ENCODE peak calls at places on chromosomes 12 and 14, in ten cellular contexts. Q, N, P, E, B, Z, H, K, L and M are unnamed samples.

GRCh38 chr12:126581655-126582054 is 1516.4 kb downstream of the AACS start:
- DNase-seq in Q (no peak), N (no peak), P (no peak), E (no peak), B (no peak), Z (no peak), H (no peak), K (no peak), L (no peak), M (no peak)

GRCh38 chr12:132955933-132956725 is at the start of gene ZNF605:
- DNase-seq in Q (peak), N (peak), P (peak), E (peak), B (peak), Z (peak), H (peak), K (peak), L (peak), M (peak)

GRCh38 chr14:79911762-79912161 is 299.5 kb downstream of the DIO2 start:
- DNase-seq in Q (no peak), N (no peak), P (no peak), E (no peak), B (no peak), Z (no peak), H (no peak), K (no peak), L (no peak), M (no peak)

GRCh38 chr12:12719496-12719895 is 2.3 kb downstream of the CDKN1B start:
- DNase-seq in Q (no peak), N (no peak), P (no peak), E (no peak), B (peak), Z (peak), H (no peak), K (no peak), L (no peak), M (no peak)

GRCh38 chr12:271165-271564 is 8.5 kb upstream of the SLC6A13 start:
- DNase-seq in Q (no peak), N (no peak), P (no peak), E (no peak), B (no peak), Z (no peak), H (no peak), K (no peak), L (no peak), M (no peak)

GRCh38 chr14:100476012-100476822 is 111.0 kb downstream of the BEGAIN start:
- DNase-seq in Q (peak), N (peak), P (peak), E (no peak), B (peak), Z (no peak), H (peak), K (peak), L (peak), M (no peak)

GRCh38 chr12:76277480-76277879 is 70.7 kb downstream of the BBS10 start:
- DNase-seq in Q (peak), N (no peak), P (peak), E (no peak), B (peak), Z (no peak), H (peak), K (no peak), L (peak), M (no peak)

GRCh38 chr12:48361664-48362339 is 11.1 kb upstream of the ZNF641 start:
- DNase-seq in Q (no peak), N (no peak), P (no peak), E (no peak), B (no peak), Z (no peak), H (no peak), K (no peak), L (no peak), M (no peak)

GRCh38 chr12:94783862-94784261 is 133.5 kb upstream of the TMCC3 start:
- DNase-seq in Q (no peak), N (no peak), P (no peak), E (no peak), B (no peak), Z (no peak), H (peak), K (no peak), L (peak), M (no peak)

GRCh38 chr14:58078471-58078870 is 73.5 kb downstream of the ARMH4 start:
- DNase-seq in Q (no peak), N (no peak), P (peak), E (no peak), B (no peak), Z (no peak), H (peak), K (no peak), L (peak), M (no peak)

GRCh38 chr14:36625014-36625413 is 36.6 kb upstream of the PAX9 start:
- DNase-seq in Q (no peak), N (no peak), P (no peak), E (no peak), B (no peak), Z (no peak), H (no peak), K (no peak), L (no peak), M (no peak)
- H3K4me3 ChIP-seq in Q (no peak), N (no peak), P (no peak), E (no peak), B (no peak), Z (no peak), H (no peak), K (no peak), L (no peak), M (no peak)

GRCh38 chr12:13727707-13728147 is 253.7 kb downstream of the GRIN2B start:
- DNase-seq in Q (no peak), N (no peak), P (no peak), E (no peak), B (no peak), Z (no peak), H (no peak), K (no peak), L (no peak), M (no peak)

GRCh38 chr12:13718271-13718670 is 263.1 kb downstream of the GRIN2B start:
- DNase-seq in Q (no peak), N (no peak), P (no peak), E (no peak), B (no peak), Z (no peak), H (no peak), K (no peak), L (no peak), M (no peak)

GRCh38 chr12:13725049-13725448 is 256.4 kb downstream of the GRIN2B start:
- DNase-seq in Q (no peak), N (no peak), P (no peak), E (no peak), B (no peak), Z (no peak), H (no peak), K (no peak), L (no peak), M (no peak)

GRCh38 chr12:13719986-13720385 is 261.4 kb downstream of the GRIN2B start:
- DNase-seq in Q (no peak), N (no peak), P (no peak), E (no peak), B (no peak), Z (no peak), H (no peak), K (no peak), L (no peak), M (no peak)

DNA sequence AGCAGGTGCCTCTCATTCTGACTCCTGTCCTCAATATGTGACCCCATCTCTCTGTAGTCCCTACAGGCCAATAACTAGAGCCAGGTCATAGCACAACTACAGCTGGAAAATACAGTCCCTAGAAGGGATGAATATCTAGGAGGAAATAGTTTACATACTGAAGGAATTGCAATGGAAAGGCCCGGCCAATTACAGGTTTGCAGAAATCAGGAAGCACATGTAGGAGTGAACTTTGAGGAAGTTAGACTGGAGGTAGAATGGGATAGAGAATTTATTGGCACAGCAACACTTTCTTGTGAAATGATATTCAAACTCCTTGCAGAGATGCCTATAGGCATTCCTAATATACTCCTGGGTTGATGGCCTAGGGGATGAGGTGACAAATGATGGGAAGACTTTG is 257.3 kb downstream of the GRIN2B start:
- DNase-seq in Q (no peak), N (no peak), P (no peak), E (no peak), B (no peak), Z (no peak), H (no peak), K (no peak), L (no peak), M (no peak)
- H3K4me3 ChIP-seq in Q (no peak), N (no peak), P (no peak), E (no peak), B (no peak), Z (no peak), H (no peak), K (no peak), L (no peak), M (no peak)

DNA sequence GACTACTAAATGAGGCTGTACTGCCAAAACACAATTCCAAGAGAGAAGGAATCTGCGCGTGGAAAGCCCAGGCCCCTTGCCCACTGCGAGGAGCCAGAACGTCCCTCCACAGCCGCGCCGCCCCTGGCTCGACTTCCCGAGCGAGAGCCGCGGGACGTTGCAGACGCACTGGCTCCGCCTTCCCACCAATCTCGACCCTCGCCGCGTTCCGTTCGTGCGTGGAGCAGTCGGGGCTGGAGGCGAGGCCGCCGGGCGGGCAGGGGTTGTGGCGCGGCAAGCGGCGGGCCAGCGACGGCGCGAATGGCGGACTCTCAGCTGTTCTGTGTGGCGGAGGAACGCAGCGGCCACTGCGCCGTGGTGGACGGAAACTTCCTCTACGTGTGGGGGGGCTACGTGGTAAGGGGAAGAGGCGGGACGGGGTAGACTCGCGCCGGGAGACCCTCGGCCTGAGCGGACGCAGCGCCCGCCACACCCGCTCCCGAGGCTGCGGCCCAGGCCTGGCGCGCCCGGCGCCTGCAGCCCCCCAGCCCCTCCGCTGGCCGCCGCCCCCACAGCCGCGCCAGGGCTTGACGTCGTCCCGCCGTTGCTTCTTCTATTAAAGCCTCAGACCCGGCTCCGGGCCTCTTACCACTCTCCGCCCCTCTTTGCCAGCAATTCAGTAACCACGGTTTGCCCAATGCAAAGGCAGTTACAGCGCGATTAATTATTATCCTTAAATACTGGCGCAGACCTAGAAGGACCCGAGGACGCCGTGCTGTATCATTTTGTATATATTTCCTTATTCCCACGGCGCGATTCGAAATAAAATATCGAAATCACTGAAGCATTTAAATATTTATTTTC is at the start of gene KLHDC1:
- DNase-seq in Q (peak), N (peak), P (no peak), E (peak), B (peak), Z (peak), H (peak), K (peak), L (peak), M (peak)
- H3K4me3 ChIP-seq in Q (peak), N (peak), P (peak), E (peak), B (peak), Z (peak), H (peak), K (peak), L (peak), M (peak)

DNA sequence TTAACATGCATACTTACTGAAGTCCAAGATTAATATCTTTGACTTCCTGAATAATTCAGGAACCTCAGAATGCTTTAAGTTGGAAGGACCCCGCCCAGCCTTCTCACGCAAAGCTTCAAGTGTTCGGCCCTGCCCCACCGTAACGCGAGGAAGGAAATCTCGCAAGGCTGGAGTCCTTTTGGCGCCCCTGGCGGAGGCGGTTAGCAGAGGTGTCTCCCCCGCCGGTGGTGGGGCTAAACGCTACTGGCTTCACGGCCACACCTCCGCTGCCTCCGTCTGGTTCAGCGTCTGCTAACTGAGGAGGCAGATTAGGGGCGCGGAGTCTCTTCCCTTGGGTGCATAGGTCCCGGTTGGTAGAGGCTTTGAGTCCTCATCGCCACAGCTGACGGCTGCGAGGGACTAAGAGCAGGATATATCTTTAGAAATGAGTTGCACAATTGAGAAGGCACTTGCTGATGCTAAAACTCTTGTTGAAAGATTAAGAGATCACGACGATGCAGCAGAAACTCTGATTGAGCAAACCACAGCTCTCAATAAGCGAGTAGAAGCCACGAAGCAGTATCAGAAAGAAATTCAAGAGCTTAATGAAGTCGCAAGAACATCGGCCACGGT is 21.9 kb downstream of the SPATS2 start:
- DNase-seq in Q (no peak), N (no peak), P (no peak), E (peak), B (no peak), Z (peak), H (no peak), K (no peak), L (no peak), M (no peak)
- H3K4me3 ChIP-seq in Q (no peak), N (no peak), P (no peak), E (no peak), B (no peak), Z (no peak), H (no peak), K (no peak), L (no peak), M (no peak)

DNA sequence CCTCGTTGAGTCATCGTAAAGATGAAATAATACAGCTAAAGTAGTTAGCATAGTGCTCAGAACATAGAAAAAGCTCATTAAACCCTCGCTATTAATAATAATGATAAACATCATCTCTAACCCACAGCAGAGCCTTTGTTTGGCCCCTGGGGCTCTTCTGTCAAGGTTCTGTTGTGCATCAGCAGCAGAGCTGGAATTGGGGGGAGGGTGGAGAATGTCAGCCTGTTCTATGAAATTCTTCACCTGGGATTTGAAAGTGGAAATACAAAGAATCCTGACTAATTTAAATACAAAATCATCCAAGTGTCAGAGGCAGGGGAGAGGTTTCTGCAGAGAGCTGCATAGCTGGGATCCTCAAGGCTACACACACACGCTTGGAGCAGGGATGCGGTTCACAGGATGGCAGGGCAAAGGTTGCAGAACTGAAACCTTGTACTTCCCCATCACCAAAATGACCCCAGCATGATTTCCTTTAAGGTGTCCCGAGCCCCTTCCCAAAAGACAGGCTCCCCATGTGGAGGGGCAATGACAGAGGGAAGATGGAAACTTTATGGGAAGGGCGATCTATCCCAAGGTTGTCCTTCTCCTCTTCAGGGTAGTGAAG is 71.8 kb downstream of the DAD1 start:
- DNase-seq in Q (no peak), N (no peak), P (no peak), E (no peak), B (no peak), Z (no peak), H (no peak), K (no peak), L (no peak), M (no peak)
- H3K4me3 ChIP-seq in Q (no peak), N (no peak), P (no peak), E (peak), B (no peak), Z (peak), H (no peak), K (no peak), L (no peak), M (no peak)